ENCODE peak calls at places on chromosomes 11 and 22, in nine cellular contexts. One of them, this sample, is unnamed.

GRCh38 chr11:78074756-78075155 is 4.9 kb downstream of the NDUFC2 start:
- DNase-seq in bronchial epithelial cell: peak; percentile 45
- DNase-seq in psoas muscle: no peak
- DNase-seq in IMR-90: no peak
- DNase-seq in PC-3: no peak
- DNase-seq in spleen: no peak
- DNase-seq in A549: no peak
- DNase-seq in colonic mucosa: no peak
- DNase-seq in sigmoid colon: no peak
- DNase-seq in this sample: peak; percentile 9

GRCh38 chr11:45392621-45393183 is 106.6 kb upstream of the SYT13 start:
- DNase-seq in spleen: peak; percentile 56
- DNase-seq in PC-3: no peak
- DNase-seq in A549: no peak
- DNase-seq in bronchial epithelial cell: no peak
- DNase-seq in sigmoid colon: peak; percentile 32
- DNase-seq in IMR-90: no peak
- DNase-seq in psoas muscle: no peak
- DNase-seq in colonic mucosa: no peak
- DNase-seq in this sample: no peak

GRCh38 chr22:23110190-23110921 is 31.4 kb downstream of the RSPH14 start:
- DNase-seq in bronchial epithelial cell: no peak
- DNase-seq in psoas muscle: no peak
- DNase-seq in IMR-90: no peak
- DNase-seq in PC-3: no peak
- DNase-seq in spleen: no peak
- DNase-seq in A549: no peak
- DNase-seq in colonic mucosa: no peak
- DNase-seq in sigmoid colon: no peak
- DNase-seq in this sample: peak; percentile 38

GRCh38 chr22:48438791-48439559 is 1388.7 kb downstream of the BRD1 start:
- DNase-seq in sigmoid colon: no peak
- DNase-seq in spleen: no peak
- DNase-seq in bronchial epithelial cell: no peak
- DNase-seq in A549: no peak
- DNase-seq in colonic mucosa: no peak
- DNase-seq in IMR-90: no peak
- DNase-seq in PC-3: no peak
- DNase-seq in psoas muscle: no peak
- DNase-seq in this sample: no peak

GRCh38 chr22:20021196-20022181 is 579 bp downstream of the TANGO2 start:
- DNase-seq in bronchial epithelial cell: no peak
- DNase-seq in sigmoid colon: peak; percentile 80
- DNase-seq in PC-3: peak; percentile 46
- DNase-seq in IMR-90: peak; percentile 54
- DNase-seq in psoas muscle: peak; percentile 72
- DNase-seq in A549: no peak
- DNase-seq in colonic mucosa: peak; percentile 47
- DNase-seq in spleen: no peak
- DNase-seq in this sample: peak; percentile 77

GRCh38 chr11:19683141-19683805 is 29.4 kb upstream of the NAV2 start:
- DNase-seq in IMR-90: no peak
- DNase-seq in spleen: no peak
- DNase-seq in PC-3: no peak
- DNase-seq in psoas muscle: peak; percentile 78
- DNase-seq in colonic mucosa: no peak
- DNase-seq in A549: no peak
- DNase-seq in sigmoid colon: peak; percentile 94
- DNase-seq in bronchial epithelial cell: no peak
- DNase-seq in this sample: no peak

GRCh38 chr11:1548221-1549070 is 23.6 kb downstream of the DUSP8 start:
- DNase-seq in sigmoid colon: peak; percentile 94
- DNase-seq in A549: peak; percentile 71
- DNase-seq in IMR-90: peak; percentile 42
- DNase-seq in spleen: no peak
- DNase-seq in colonic mucosa: peak; percentile 88
- DNase-seq in bronchial epithelial cell: peak; percentile 36
- DNase-seq in PC-3: peak; percentile 53
- DNase-seq in psoas muscle: peak; percentile 68
- DNase-seq in this sample: peak; percentile 95

GRCh38 chr22:39343259-39344045 is 6.3 kb upstream of the SYNGR1 start:
- DNase-seq in IMR-90: peak; percentile 58
- DNase-seq in sigmoid colon: no peak
- DNase-seq in colonic mucosa: peak; percentile 61
- DNase-seq in psoas muscle: no peak
- DNase-seq in A549: peak; percentile 61
- DNase-seq in PC-3: peak; percentile 62
- DNase-seq in bronchial epithelial cell: peak; percentile 48
- DNase-seq in spleen: no peak
- DNase-seq in this sample: peak; percentile 76

GRCh38 chr22:18056802-18057474 is 20.9 kb upstream of the PEX26 start:
- DNase-seq in psoas muscle: no peak
- DNase-seq in spleen: peak; percentile 87
- DNase-seq in bronchial epithelial cell: no peak
- DNase-seq in IMR-90: no peak
- DNase-seq in A549: no peak
- DNase-seq in PC-3: no peak
- DNase-seq in sigmoid colon: no peak
- DNase-seq in colonic mucosa: no peak
- DNase-seq in this sample: no peak

GRCh38 chr22:20890975-20891374 is 26.2 kb upstream of the CRKL start:
- DNase-seq in A549: no peak
- DNase-seq in colonic mucosa: no peak
- DNase-seq in psoas muscle: no peak
- DNase-seq in sigmoid colon: no peak
- DNase-seq in PC-3: no peak
- DNase-seq in IMR-90: no peak
- DNase-seq in bronchial epithelial cell: no peak
- DNase-seq in spleen: no peak
- DNase-seq in this sample: no peak

GRCh38 chr11:65716774-65717405 is 3.7 kb downstream of the RNASEH2C start:
- DNase-seq in colonic mucosa: no peak
- DNase-seq in sigmoid colon: no peak
- DNase-seq in A549: no peak
- DNase-seq in IMR-90: no peak
- DNase-seq in psoas muscle: no peak
- DNase-seq in bronchial epithelial cell: no peak
- DNase-seq in PC-3: no peak
- DNase-seq in spleen: no peak
- DNase-seq in this sample: no peak

GRCh38 chr11:118175031-118175531 is 1.4 kb downstream of the SCN2B start:
- DNase-seq in colonic mucosa: no peak
- DNase-seq in PC-3: peak; percentile 77
- DNase-seq in psoas muscle: no peak
- DNase-seq in IMR-90: peak; percentile 62
- DNase-seq in sigmoid colon: no peak
- DNase-seq in A549: peak; percentile 14
- DNase-seq in spleen: no peak
- DNase-seq in bronchial epithelial cell: peak; percentile 97
- DNase-seq in this sample: no peak

GRCh38 chr11:118175600-118176399 is 639 bp downstream of the SCN2B start:
- DNase-seq in sigmoid colon: no peak
- DNase-seq in PC-3: no peak
- DNase-seq in IMR-90: no peak
- DNase-seq in A549: no peak
- DNase-seq in bronchial epithelial cell: peak; percentile 83
- DNase-seq in psoas muscle: no peak
- DNase-seq in spleen: no peak
- DNase-seq in colonic mucosa: no peak
- DNase-seq in this sample: no peak

GRCh38 chr11:118176400-118177134 is at the start of gene SCN2B:
- DNase-seq in bronchial epithelial cell: peak; percentile 38
- DNase-seq in colonic mucosa: no peak
- DNase-seq in sigmoid colon: no peak
- DNase-seq in psoas muscle: no peak
- DNase-seq in PC-3: no peak
- DNase-seq in A549: no peak
- DNase-seq in spleen: no peak
- DNase-seq in IMR-90: peak; percentile 7
- DNase-seq in this sample: no peak

GRCh38 chr11:118180300-118180703 is 3.9 kb upstream of the SCN2B start:
- DNase-seq in IMR-90: no peak
- DNase-seq in A549: peak; percentile 18
- DNase-seq in PC-3: no peak
- DNase-seq in spleen: no peak
- DNase-seq in psoas muscle: peak; percentile 66
- DNase-seq in sigmoid colon: peak; percentile 84
- DNase-seq in colonic mucosa: no peak
- DNase-seq in bronchial epithelial cell: peak; percentile 58
- DNase-seq in this sample: peak; percentile 33
- TF ChIP-seq CTCF in IMR-90: no peak
- TF ChIP-seq CTCF in A549: no peak
- TF ChIP-seq CTCF in PC-3: no peak
- TF ChIP-seq CTCF in spleen: no peak
- TF ChIP-seq CTCF in psoas muscle: no peak
- TF ChIP-seq CTCF in sigmoid colon: no peak
- TF ChIP-seq CTCF in colonic mucosa: no peak
- TF ChIP-seq CTCF in bronchial epithelial cell: no peak
- TF ChIP-seq CTCF in this sample: no peak

DNA sequence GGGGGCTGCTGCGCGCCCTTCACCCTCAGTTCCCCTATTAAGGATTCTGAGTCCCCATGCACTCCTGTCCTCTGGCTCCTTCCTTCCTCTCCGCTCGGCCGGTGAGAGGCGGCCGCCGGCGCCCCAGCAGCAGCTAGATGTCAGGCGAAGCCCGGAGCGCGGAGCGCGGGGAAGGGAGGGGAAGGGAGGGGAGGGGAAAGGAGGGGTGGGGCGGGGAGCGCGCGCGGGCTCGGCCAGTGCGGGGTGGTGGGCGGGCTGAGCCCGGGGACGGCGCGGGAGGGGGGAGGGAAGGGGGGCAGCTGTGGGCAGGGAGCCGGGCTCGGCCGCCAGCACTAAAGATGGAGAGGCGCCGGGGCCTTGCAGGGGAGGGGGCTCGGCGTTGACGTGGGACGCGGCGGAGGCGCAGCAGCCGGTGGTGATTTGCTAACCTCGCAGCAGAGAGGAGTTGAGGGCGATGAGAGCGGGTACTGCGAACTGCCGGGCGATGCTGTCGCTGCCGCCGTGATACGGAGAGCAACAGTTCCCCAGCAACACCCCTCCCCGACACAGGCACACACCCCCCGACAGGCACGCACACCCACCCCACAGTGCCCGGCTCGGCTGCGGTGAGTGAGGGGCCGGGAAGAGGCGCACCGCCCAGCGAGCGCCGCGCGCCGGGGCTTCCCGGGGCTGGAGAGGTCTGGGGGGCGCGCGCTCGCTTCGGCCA is at the start of gene ZBTB16:
- DNase-seq in PC-3: no peak
- DNase-seq in sigmoid colon: peak; percentile 98
- DNase-seq in psoas muscle: peak; percentile 90
- DNase-seq in A549: no peak
- DNase-seq in bronchial epithelial cell: no peak
- DNase-seq in spleen: peak; percentile 95
- DNase-seq in IMR-90: no peak
- DNase-seq in colonic mucosa: peak; percentile 85
- DNase-seq in this sample: peak; percentile 90
- TF ChIP-seq CTCF in PC-3: no peak
- TF ChIP-seq CTCF in sigmoid colon: no peak
- TF ChIP-seq CTCF in psoas muscle: peak; percentile 18
- TF ChIP-seq CTCF in A549: no peak
- TF ChIP-seq CTCF in bronchial epithelial cell: peak; percentile 32
- TF ChIP-seq CTCF in spleen: peak; percentile 30
- TF ChIP-seq CTCF in IMR-90: no peak
- TF ChIP-seq CTCF in colonic mucosa: no peak
- TF ChIP-seq CTCF in this sample: peak; percentile 42

DNA sequence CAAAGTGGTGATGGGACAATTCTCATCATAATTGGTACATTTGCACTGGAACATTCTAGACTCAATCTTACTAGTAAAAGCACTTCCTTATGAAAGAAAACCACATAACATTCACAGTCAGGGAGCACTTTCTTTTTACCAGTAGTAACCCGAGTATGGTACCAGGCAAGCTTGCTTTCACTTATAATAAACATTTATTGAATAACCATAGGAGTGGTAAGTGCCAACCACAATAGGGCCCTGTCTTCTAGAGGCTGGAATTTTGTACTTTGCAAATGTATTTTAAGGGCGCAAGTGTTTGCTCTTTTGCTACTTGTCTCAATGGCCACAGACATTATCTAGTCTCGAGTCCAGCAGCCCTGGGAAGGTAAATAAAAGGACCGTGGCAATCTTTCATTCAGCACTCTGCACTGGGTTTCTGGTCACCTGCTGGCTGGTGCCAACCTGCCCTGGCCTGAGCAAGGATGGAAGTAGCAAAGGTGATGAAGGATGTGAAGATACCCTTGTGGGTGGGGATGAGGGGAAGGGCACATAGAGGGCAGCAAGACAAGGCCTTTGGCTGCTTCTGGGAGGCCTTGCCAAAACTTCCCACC is 24.2 kb downstream of the C22orf31 start:
- DNase-seq in psoas muscle: no peak
- DNase-seq in IMR-90: no peak
- DNase-seq in spleen: no peak
- DNase-seq in PC-3: no peak
- DNase-seq in sigmoid colon: no peak
- DNase-seq in A549: no peak
- DNase-seq in colonic mucosa: no peak
- DNase-seq in bronchial epithelial cell: no peak
- DNase-seq in this sample: no peak
- TF ChIP-seq CTCF in psoas muscle: no peak
- TF ChIP-seq CTCF in IMR-90: no peak
- TF ChIP-seq CTCF in spleen: no peak
- TF ChIP-seq CTCF in PC-3: no peak
- TF ChIP-seq CTCF in sigmoid colon: no peak
- TF ChIP-seq CTCF in A549: no peak
- TF ChIP-seq CTCF in colonic mucosa: no peak
- TF ChIP-seq CTCF in bronchial epithelial cell: no peak
- TF ChIP-seq CTCF in this sample: no peak

GRCh38 chr22:42270178-42270511 is 308 bp downstream of the TCF20 start:
- DNase-seq in colonic mucosa: no peak
- DNase-seq in psoas muscle: no peak
- DNase-seq in sigmoid colon: no peak
- DNase-seq in IMR-90: no peak
- DNase-seq in bronchial epithelial cell: no peak
- DNase-seq in spleen: no peak
- DNase-seq in A549: peak; percentile 22
- DNase-seq in PC-3: peak; percentile 32
- DNase-seq in this sample: peak; percentile 31

GRCh38 chr22:42271191-42271813 is 849 bp upstream of the TCF20 start:
- DNase-seq in spleen: no peak
- DNase-seq in sigmoid colon: no peak
- DNase-seq in psoas muscle: no peak
- DNase-seq in PC-3: no peak
- DNase-seq in bronchial epithelial cell: no peak
- DNase-seq in colonic mucosa: no peak
- DNase-seq in IMR-90: no peak
- DNase-seq in A549: no peak
- DNase-seq in this sample: no peak

GRCh38 chr22:42268852-42269406 is 1.5 kb downstream of the TCF20 start:
- DNase-seq in IMR-90: no peak
- DNase-seq in bronchial epithelial cell: no peak
- DNase-seq in PC-3: no peak
- DNase-seq in A549: no peak
- DNase-seq in sigmoid colon: no peak
- DNase-seq in colonic mucosa: no peak
- DNase-seq in spleen: no peak
- DNase-seq in psoas muscle: no peak
- DNase-seq in this sample: no peak

GRCh38 chr22:42270512-42271190 is at the start of gene TCF20:
- DNase-seq in PC-3: peak; percentile 64
- DNase-seq in A549: peak; percentile 51
- DNase-seq in bronchial epithelial cell: peak; percentile 35
- DNase-seq in IMR-90: peak; percentile 62
- DNase-seq in colonic mucosa: peak; percentile 81
- DNase-seq in sigmoid colon: peak; percentile 86
- DNase-seq in psoas muscle: peak; percentile 83
- DNase-seq in spleen: peak; percentile 95
- DNase-seq in this sample: peak; percentile 77

GRCh38 chr22:42269407-42270177 is 861 bp downstream of the TCF20 start:
- DNase-seq in IMR-90: no peak
- DNase-seq in sigmoid colon: peak; percentile 73
- DNase-seq in spleen: peak; percentile 94
- DNase-seq in A549: peak; percentile 64
- DNase-seq in PC-3: peak; percentile 61
- DNase-seq in psoas muscle: no peak
- DNase-seq in colonic mucosa: peak; percentile 87
- DNase-seq in bronchial epithelial cell: peak; percentile 62
- DNase-seq in this sample: peak; percentile 80
- TF ChIP-seq CTCF in IMR-90: no peak
- TF ChIP-seq CTCF in sigmoid colon: no peak
- TF ChIP-seq CTCF in spleen: no peak
- TF ChIP-seq CTCF in A549: no peak
- TF ChIP-seq CTCF in PC-3: no peak
- TF ChIP-seq CTCF in psoas muscle: no peak
- TF ChIP-seq CTCF in colonic mucosa: no peak
- TF ChIP-seq CTCF in bronchial epithelial cell: peak; percentile 33
- TF ChIP-seq CTCF in this sample: peak; percentile 46

This sample was measured in body of pancreas.